ENCODE peak calls at places on chromosomes 4 and X, in ten cellular contexts. G is SK-N-SH; K is activated CD8-positive, alpha-beta memory T cell treated with anti-CD3 and anti-CD28 coated beads, Interleukin-2, amount 50 U/mL, for 48 hours; X is left cardiac atrium; V is M059J; S is stimulated activated CD8-positive, alpha-beta memory T cell treated with anti-CD3 and anti-CD28 coated beads, Interleukin-2, amount 100 ng/mL, for 48 hours; L is coronary artery; H is stimulated activated CD4-positive, alpha-beta T cell treated with anti-CD3 and anti-CD28 coated beads, Interleukin-1b, Interleukin-23, amount 100 ng/mL, for 24 hours; F is brain microvascular endothelial cell; W is AG10803. Z is an unnamed sample.

GRCh38 chr4:74531952-74532794 is 87.2 kb downstream of the AREG start:
- DNase-seq in G (peak; percentile 0), K (no peak), X (no peak), V (peak; percentile 81), S (no peak), L (no peak), H (no peak), F (peak; percentile 78), W (peak; percentile 85), Z (no peak)

GRCh38 chr4:780730-781492 is 45.0 kb downstream of the CPLX1 start:
- DNase-seq in G (peak; percentile 41), K (no peak), X (no peak), V (no peak), S (no peak), L (no peak), H (no peak), F (no peak), W (no peak), Z (no peak)

GRCh38 chrX:27350476-27350875 is 112.7 kb downstream of the PPP4R3C start:
- DNase-seq in G (no peak), K (no peak), X (no peak), V (no peak), S (no peak), L (no peak), H (no peak), F (no peak), W (no peak), Z (no peak)

GRCh38 chr4:158996669-158997074 is 106.2 kb upstream of the RAPGEF2 start:
- DNase-seq in G (no peak), K (no peak), X (no peak), V (peak; percentile 97), S (no peak), L (no peak), H (no peak), F (peak; percentile 94), W (peak; percentile 93), Z (no peak)

GRCh38 chr4:154854362-154854761 is 73.3 kb downstream of the RBM46 start:
- DNase-seq in G (peak; percentile 26), K (no peak), X (no peak), V (peak; percentile 7), S (no peak), L (no peak), H (no peak), F (no peak), W (no peak), Z (no peak)

GRCh38 chr4:151197258-151197657 is 79.7 kb upstream of the PRSS48 start:
- DNase-seq in G (no peak), K (no peak), X (no peak), V (no peak), S (no peak), L (no peak), H (no peak), F (no peak), W (peak; percentile 86), Z (no peak)

GRCh38 chr4:115154826-115155225 is 41.4 kb upstream of the NDST4 start:
- DNase-seq in G (no peak), K (no peak), X (no peak), V (no peak), S (no peak), L (no peak), H (no peak), F (no peak), W (peak; percentile 58), Z (no peak)

GRCh38 chr4:183195534-183195933 is 96.5 kb downstream of the WWC2 start:
- DNase-seq in G (no peak), K (no peak), X (no peak), V (no peak), S (no peak), L (no peak), H (no peak), F (no peak), W (peak; percentile 45), Z (no peak)

GRCh38 chr4:6992728-6993655 is 50.2 kb upstream of the TADA2B start:
- DNase-seq in G (peak; percentile 75), K (no peak), X (no peak), V (peak; percentile 74), S (no peak), L (no peak), H (no peak), F (no peak), W (peak; percentile 8), Z (peak; percentile 4)

GRCh38 chr4:8855781-8856245 is 15.8 kb downstream of the HMX1 start:
- DNase-seq in G (no peak), K (no peak), X (no peak), V (no peak), S (no peak), L (no peak), H (no peak), F (no peak), W (no peak), Z (no peak)

GRCh38 chr4:17124767-17125166 is 226.3 kb upstream of the LDB2 start:
- DNase-seq in G (no peak), K (no peak), X (no peak), V (no peak), S (no peak), L (no peak), H (no peak), F (no peak), W (no peak), Z (no peak)

GRCh38 chrX:13893826-13894225 is 76.9 kb upstream of the GPM6B start:
- DNase-seq in G (no peak), K (no peak), X (peak; percentile 36), V (no peak), S (no peak), L (no peak), H (no peak), F (no peak), W (no peak), Z (no peak)

GRCh38 chr4:8410066-8410600 is 30.4 kb downstream of the ACOX3 start:
- DNase-seq in G (no peak), K (no peak), X (no peak), V (no peak), S (no peak), L (no peak), H (no peak), F (no peak), W (no peak), Z (no peak)

GRCh38 chr4:174156239-174156826 is 127.1 kb downstream of the FBXO8 start:
- DNase-seq in G (peak; percentile 27), K (no peak), X (no peak), V (peak; percentile 54), S (no peak), L (no peak), H (no peak), F (peak; percentile 29), W (peak; percentile 48), Z (peak; percentile 46)

GRCh38 chrX:2761246-2761645 is 9.4 kb downstream of the XG start:
- DNase-seq in G (no peak), K (no peak), X (no peak), V (no peak), S (no peak), L (no peak), H (no peak), F (no peak), W (no peak), Z (no peak)

GRCh38 chrX:48957477-48957826 is at the start of gene OTUD5:
- DNase-seq in G (peak; percentile 94), K (peak; percentile 84), X (peak; percentile 69), V (no peak), S (peak; percentile 60), L (no peak), H (no peak), F (no peak), W (no peak), Z (peak; percentile 35)

GRCh38 chr4:165631208-165631894 is 241.7 kb upstream of the TLL1 start:
- DNase-seq in G (no peak), K (no peak), X (no peak), V (no peak), S (no peak), L (no peak), H (no peak), F (no peak), W (no peak), Z (no peak)

GRCh38 chr4:152935661-152936445 is at the start of gene FHDC1:
- DNase-seq in G (peak; percentile 80), K (no peak), X (no peak), V (peak; percentile 36), S (no peak), L (no peak), H (no peak), F (no peak), W (no peak), Z (peak; percentile 50)

GRCh38 chr4:74855879-74856278 is 61.6 kb upstream of the BTC start:
- DNase-seq in G (no peak), K (no peak), X (no peak), V (no peak), S (no peak), L (no peak), H (no peak), F (no peak), W (no peak), Z (no peak)

GRCh38 chr4:75727073-75727472 is 2.7 kb downstream of the USO1 start:
- DNase-seq in G (no peak), K (no peak), X (no peak), V (no peak), S (no peak), L (no peak), H (no peak), F (no peak), W (no peak), Z (no peak)

GRCh38 chr4:8070751-8071718 is 87.6 kb downstream of the ABLIM2 start:
- DNase-seq in G (peak; percentile 60), K (no peak), X (no peak), V (no peak), S (no peak), L (no peak), H (no peak), F (no peak), W (no peak), Z (no peak)

GRCh38 chrX:12065251-12065650 is 73.0 kb upstream of the FRMPD4 start:
- DNase-seq in G (no peak), K (no peak), X (no peak), V (peak; percentile 57), S (no peak), L (no peak), H (no peak), F (peak; percentile 24), W (peak; percentile 11), Z (no peak)

GRCh38 chrX:38513087-38513742 is 48.1 kb upstream of the TSPAN7 start:
- DNase-seq in G (no peak), K (no peak), X (no peak), V (no peak), S (no peak), L (no peak), H (no peak), F (no peak), W (no peak), Z (no peak)

GRCh38 chr4:3341760-3342159 is 48.9 kb downstream of the RGS12 start:
- DNase-seq in G (no peak), K (peak; percentile 40), X (no peak), V (no peak), S (no peak), L (no peak), H (no peak), F (no peak), W (no peak), Z (no peak)

GRCh38 chr4:2260336-2261109 is 1.4 kb downstream of the MXD4 start:
- DNase-seq in G (no peak), K (peak; percentile 53), X (peak; percentile 40), V (no peak), S (no peak), L (peak; percentile 75), H (no peak), F (no peak), W (no peak), Z (no peak)

GRCh38 chr4:6257243-6258025 is 12.2 kb upstream of the WFS1 start:
- DNase-seq in G (no peak), K (no peak), X (no peak), V (peak; percentile 48), S (no peak), L (no peak), H (no peak), F (no peak), W (no peak), Z (no peak)

GRCh38 chr4:8029689-8030088 is 90.0 kb upstream of the AFAP1 start:
- DNase-seq in G (no peak), K (no peak), X (no peak), V (no peak), S (no peak), L (no peak), H (no peak), F (no peak), W (no peak), Z (no peak)

GRCh38 chr4:38189445-38189844 is 229.2 kb downstream of the PTTG2 start:
- DNase-seq in G (no peak), K (no peak), X (no peak), V (peak; percentile 97), S (no peak), L (no peak), H (no peak), F (peak; percentile 91), W (peak; percentile 66), Z (no peak)